ENCODE peak calls at places on chromosomes 5 and 9, in six cellular contexts. P is Calu3, R is tibial artery, H is kidney, U is coronary artery, N is cardiac muscle cell. O is an unnamed sample.

GRCh38 chr9:34522091-34522887 is 501 bp downstream of the ENHO start:
- DNase-seq in P (no peak), R (no peak), H (peak; percentile 76), U (no peak), N (no peak), O (no peak)

GRCh38 chr9:37026936-37027581 is 7.0 kb downstream of the PAX5 start:
- DNase-seq in P (no peak), R (no peak), H (no peak), U (no peak), N (no peak), O (no peak)

GRCh38 chr5:125011419-125011818 is 265.0 kb upstream of the ZNF608 start:
- DNase-seq in P (peak; percentile 14), R (no peak), H (no peak), U (no peak), N (no peak), O (no peak)

GRCh38 chr9:131080589-131080988 is 15.7 kb upstream of the AIF1L start:
- DNase-seq in P (no peak), R (no peak), H (peak; percentile 83), U (no peak), N (no peak), O (no peak)

GRCh38 chr5:154482528-154483449 is 4.8 kb upstream of the HAND1 start:
- DNase-seq in P (no peak), R (no peak), H (no peak), U (no peak), N (peak; percentile 76), O (no peak)

GRCh38 chr9:21465859-21466518 is 16.1 kb downstream of the IFNE start:
- DNase-seq in P (peak; percentile 15), R (no peak), H (no peak), U (no peak), N (peak; percentile 64), O (no peak)

GRCh38 chr5:150579462-150580400 is 60.7 kb upstream of the SYNPO start:
- DNase-seq in P (no peak), R (no peak), H (no peak), U (no peak), N (no peak), O (no peak)

GRCh38 chr9:127349483-127350127 is 47.4 kb upstream of the SLC2A8 start:
- DNase-seq in P (no peak), R (no peak), H (no peak), U (no peak), N (no peak), O (no peak)

GRCh38 chr9:6551126-6551525 is 94.4 kb downstream of the GLDC start:
- DNase-seq in P (no peak), R (no peak), H (no peak), U (no peak), N (no peak), O (no peak)

GRCh38 chr5:179825655-179826182 is 5.0 kb downstream of the SQSTM1 start:
- DNase-seq in P (no peak), R (no peak), H (peak; percentile 55), U (no peak), N (no peak), O (no peak)

GRCh38 chr5:130966990-130967389 is 198.1 kb downstream of the HINT1 start:
- DNase-seq in P (no peak), R (no peak), H (no peak), U (no peak), N (no peak), O (no peak)

GRCh38 chr5:175034924-175035323 is 310.5 kb downstream of the MSX2 start:
- DNase-seq in P (no peak), R (no peak), H (no peak), U (no peak), N (no peak), O (no peak)
- TF ChIP-seq CTCF in P (no peak), R (no peak), H (no peak), U (no peak), N (no peak), O (no peak)

GRCh38 chr5:159441441-159441840 is 111.2 kb upstream of the IL12B start:
- DNase-seq in P (peak; percentile 30), R (no peak), H (peak; percentile 63), U (no peak), N (peak; percentile 71), O (no peak)

GRCh38 chr5:159442210-159442850 is 112.0 kb upstream of the IL12B start:
- DNase-seq in P (no peak), R (no peak), H (peak; percentile 62), U (no peak), N (peak; percentile 25), O (no peak)

GRCh38 chr5:159440948-159441347 is 110.7 kb upstream of the IL12B start:
- DNase-seq in P (no peak), R (no peak), H (no peak), U (no peak), N (peak; percentile 25), O (no peak)

GRCh38 chr5:159439002-159439401 is 108.7 kb upstream of the IL12B start:
- DNase-seq in P (no peak), R (no peak), H (no peak), U (no peak), N (no peak), O (no peak)

GRCh38 chr5:159440235-159440634 is 109.9 kb upstream of the IL12B start:
- DNase-seq in P (no peak), R (no peak), H (no peak), U (no peak), N (no peak), O (no peak)
- TF ChIP-seq CTCF in P (no peak), R (no peak), H (no peak), U (no peak), N (no peak), O (no peak)

GRCh38 chr5:113806250-113806649 is 292.8 kb downstream of the YTHDC2 start:
- DNase-seq in P (peak; percentile 22), R (no peak), H (no peak), U (no peak), N (peak; percentile 17), O (no peak)
- TF ChIP-seq CTCF in P (peak; percentile 33), R (peak; percentile 33), H (peak; percentile 8), U (peak; percentile 22), N (peak; percentile 60), O (peak; percentile 63)

DNA sequence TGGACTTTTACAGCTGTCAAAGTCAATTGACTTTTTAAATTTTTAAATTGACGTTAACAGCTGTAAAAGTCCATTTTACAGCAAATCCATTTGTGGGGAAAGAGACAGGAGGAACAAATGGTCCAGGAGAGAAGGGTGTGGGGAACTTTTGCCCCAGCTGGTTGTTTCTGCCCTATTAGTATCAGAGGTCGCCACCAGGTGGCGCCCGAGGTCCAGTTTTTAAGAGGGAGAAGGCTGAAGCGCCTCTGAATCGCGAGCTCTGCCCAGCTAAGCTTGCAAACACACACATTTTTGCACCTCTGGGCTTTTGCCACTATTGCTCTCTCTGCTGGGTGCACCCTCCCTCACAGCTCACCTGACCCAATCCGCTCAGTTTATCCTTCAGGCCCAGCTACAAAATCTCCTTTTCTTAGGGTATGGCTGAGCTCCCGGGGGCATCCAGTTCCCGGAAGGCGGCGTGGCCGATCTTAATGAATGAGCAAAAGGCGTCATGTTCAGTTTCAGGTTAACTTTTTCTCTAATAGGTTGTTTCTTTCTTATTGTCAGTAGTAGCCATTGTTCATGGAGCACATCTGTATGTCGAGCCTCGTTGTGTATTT is 6.3 kb upstream of the TTLL11 start:
- DNase-seq in P (peak; percentile 74), R (peak; percentile 88), H (peak; percentile 93), U (peak; percentile 75), N (peak; percentile 89), O (peak; percentile 91)
- TF ChIP-seq CTCF in P (peak; percentile 73), R (peak; percentile 81), H (peak; percentile 78), U (peak; percentile 68), N (peak; percentile 82), O (peak; percentile 92)

DNA sequence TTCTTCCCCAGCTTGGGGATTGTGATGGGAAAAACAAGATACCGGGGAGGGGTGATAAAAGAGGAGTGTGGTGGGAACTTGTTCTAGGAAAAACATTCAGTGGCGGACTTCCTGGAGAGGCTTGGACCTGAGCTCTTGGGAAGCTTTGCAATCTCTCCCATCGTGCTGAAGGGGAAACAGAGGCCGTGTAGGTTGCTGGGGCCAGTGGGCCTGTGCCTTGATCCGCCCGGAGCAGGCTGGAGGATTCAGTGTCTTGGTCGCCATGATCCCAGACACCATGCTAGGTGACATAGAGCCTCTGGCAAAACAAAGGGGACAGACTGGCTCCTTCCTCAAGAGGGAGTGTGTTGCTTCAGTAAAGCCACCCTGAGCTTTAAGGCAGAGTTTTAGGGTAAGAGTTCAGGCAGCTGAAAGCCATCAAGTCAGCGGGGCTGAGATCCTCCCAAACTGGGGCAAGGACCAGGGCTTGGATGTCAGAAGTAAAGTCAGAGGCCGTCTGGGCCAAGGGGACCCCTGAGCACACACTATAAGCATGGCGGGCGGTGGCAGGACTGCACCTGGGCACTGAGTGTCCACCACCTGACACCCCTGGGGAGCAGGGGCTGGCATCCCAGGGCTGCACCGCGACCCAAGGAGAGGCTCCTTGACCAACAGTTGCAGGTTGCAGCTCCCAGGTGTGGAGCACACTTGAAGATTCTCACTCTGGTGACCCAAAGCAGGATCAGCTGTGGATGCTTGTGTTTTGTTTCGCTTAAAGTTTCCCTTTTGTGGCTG is 44.7 kb downstream of the TRIP13 start:
- DNase-seq in P (no peak), R (peak; percentile 5), H (no peak), U (no peak), N (no peak), O (peak; percentile 80)
- TF ChIP-seq CTCF in P (no peak), R (no peak), H (no peak), U (no peak), N (no peak), O (no peak)

O was measured in osteocyte.